ENCODE peak calls at places on chromosomes 16 and 17, in seven cellular contexts. One of them, this sample, is unnamed.

GRCh38 chr16:3574195-3574594 is 3.0 kb downstream of the NLRC3 start:
- DNase-seq in GM12878: no peak
- DNase-seq in HCT116: no peak
- DNase-seq in H1: no peak
- DNase-seq in K562: no peak
- DNase-seq in SK-N-SH: no peak
- DNase-seq in HepG2: no peak
- DNase-seq in this sample: no peak

GRCh38 chr17:79809530-79810137 is 12.8 kb upstream of the CBX8 start:
- DNase-seq in GM12878: no peak
- DNase-seq in HCT116: no peak
- DNase-seq in H1: no peak
- DNase-seq in K562: no peak
- DNase-seq in SK-N-SH: peak
- DNase-seq in HepG2: no peak
- DNase-seq in this sample: no peak

GRCh38 chr16:49532243-49532870 is 158.8 kb downstream of the C16orf78 start:
- DNase-seq in GM12878: no peak
- DNase-seq in HCT116: no peak
- DNase-seq in H1: no peak
- DNase-seq in K562: no peak
- DNase-seq in SK-N-SH: no peak
- DNase-seq in HepG2: no peak
- DNase-seq in this sample: no peak

GRCh38 chr16:23498863-23499262 is 11.4 kb downstream of the GGA2 start:
- DNase-seq in GM12878: no peak
- DNase-seq in HCT116: no peak
- DNase-seq in H1: no peak
- DNase-seq in K562: no peak
- DNase-seq in SK-N-SH: no peak
- DNase-seq in HepG2: peak
- DNase-seq in this sample: no peak

GRCh38 chr16:57667526-57668258 is 414 bp upstream of the ADGRG3 start:
- DNase-seq in GM12878: no peak
- DNase-seq in HCT116: no peak
- DNase-seq in H1: no peak
- DNase-seq in K562: peak
- DNase-seq in SK-N-SH: peak
- DNase-seq in HepG2: peak
- DNase-seq in this sample: no peak

GRCh38 chr17:1764274-1764673 is 2.4 kb downstream of the SERPINF1 start:
- DNase-seq in GM12878: no peak
- DNase-seq in HCT116: no peak
- DNase-seq in H1: no peak
- DNase-seq in K562: peak
- DNase-seq in SK-N-SH: no peak
- DNase-seq in HepG2: no peak
- DNase-seq in this sample: no peak

GRCh38 chr17:82947051-82947991 is 107.5 kb upstream of the ZNF750 start:
- DNase-seq in GM12878: no peak
- DNase-seq in HCT116: no peak
- DNase-seq in H1: no peak
- DNase-seq in K562: no peak
- DNase-seq in SK-N-SH: no peak
- DNase-seq in HepG2: no peak
- DNase-seq in this sample: no peak

GRCh38 chr16:79347176-79347715 is 253.3 kb downstream of the MAF start:
- DNase-seq in GM12878: no peak
- DNase-seq in HCT116: no peak
- DNase-seq in H1: no peak
- DNase-seq in K562: no peak
- DNase-seq in SK-N-SH: no peak
- DNase-seq in HepG2: no peak
- DNase-seq in this sample: no peak

GRCh38 chr17:72978593-72979218 is 113.8 kb downstream of the SLC39A11 start:
- DNase-seq in GM12878: no peak
- DNase-seq in HCT116: no peak
- DNase-seq in H1: no peak
- DNase-seq in K562: peak
- DNase-seq in SK-N-SH: peak
- DNase-seq in HepG2: no peak
- DNase-seq in this sample: no peak

GRCh38 chr17:63015824-63016223 is 49.8 kb downstream of the TANC2 start:
- DNase-seq in GM12878: no peak
- DNase-seq in HCT116: no peak
- DNase-seq in H1: no peak
- DNase-seq in K562: no peak
- DNase-seq in SK-N-SH: no peak
- DNase-seq in HepG2: no peak
- DNase-seq in this sample: no peak

GRCh38 chr16:4414187-4414909 is 2.0 kb downstream of the CORO7 start:
- DNase-seq in GM12878: peak
- DNase-seq in HCT116: no peak
- DNase-seq in H1: no peak
- DNase-seq in K562: peak
- DNase-seq in SK-N-SH: no peak
- DNase-seq in HepG2: no peak
- DNase-seq in this sample: no peak

GRCh38 chr17:56125830-56126819 is 27.1 kb upstream of the ANKFN1 start:
- DNase-seq in GM12878: no peak
- DNase-seq in HCT116: peak
- DNase-seq in H1: no peak
- DNase-seq in K562: no peak
- DNase-seq in SK-N-SH: peak
- DNase-seq in HepG2: peak
- DNase-seq in this sample: no peak

GRCh38 chr17:82152556-82153294 is 54.7 kb upstream of the FASN start:
- DNase-seq in GM12878: no peak
- DNase-seq in HCT116: no peak
- DNase-seq in H1: no peak
- DNase-seq in K562: no peak
- DNase-seq in SK-N-SH: no peak
- DNase-seq in HepG2: no peak
- DNase-seq in this sample: peak

GRCh38 chr16:87744750-87745514 is 20.9 kb downstream of the KLHDC4 start:
- DNase-seq in GM12878: no peak
- DNase-seq in HCT116: no peak
- DNase-seq in H1: no peak
- DNase-seq in K562: no peak
- DNase-seq in SK-N-SH: no peak
- DNase-seq in HepG2: no peak
- DNase-seq in this sample: no peak

GRCh38 chr17:40259505-40259904 is 28.2 kb upstream of the CDC6 start:
- DNase-seq in GM12878: no peak
- DNase-seq in HCT116: no peak
- DNase-seq in H1: no peak
- DNase-seq in K562: no peak
- DNase-seq in SK-N-SH: no peak
- DNase-seq in HepG2: no peak
- DNase-seq in this sample: no peak

GRCh38 chr17:3678095-3678820 is 9.6 kb downstream of the EMC6 start:
- DNase-seq in GM12878: no peak
- DNase-seq in HCT116: no peak
- DNase-seq in H1: no peak
- DNase-seq in K562: no peak
- DNase-seq in SK-N-SH: no peak
- DNase-seq in HepG2: peak
- DNase-seq in this sample: no peak

GRCh38 chr16:1378087-1378803 is 26.5 kb downstream of the GNPTG start:
- DNase-seq in GM12878: no peak
- DNase-seq in HCT116: no peak
- DNase-seq in H1: no peak
- DNase-seq in K562: no peak
- DNase-seq in SK-N-SH: no peak
- DNase-seq in HepG2: no peak
- DNase-seq in this sample: peak

GRCh38 chr17:52297230-52298010 is 138.9 kb upstream of the CA10 start:
- DNase-seq in GM12878: no peak
- DNase-seq in HCT116: no peak
- DNase-seq in H1: no peak
- DNase-seq in K562: no peak
- DNase-seq in SK-N-SH: peak
- DNase-seq in HepG2: peak
- DNase-seq in this sample: peak

GRCh38 chr16:2710711-2711231 is 9.3 kb downstream of the PRSS27 start:
- DNase-seq in GM12878: no peak
- DNase-seq in HCT116: no peak
- DNase-seq in H1: no peak
- DNase-seq in K562: no peak
- DNase-seq in SK-N-SH: no peak
- DNase-seq in HepG2: no peak
- DNase-seq in this sample: no peak

GRCh38 chr16:68786685-68787418 is 49.8 kb downstream of the CDH1 start:
- DNase-seq in GM12878: no peak
- DNase-seq in HCT116: no peak
- DNase-seq in H1: no peak
- DNase-seq in K562: no peak
- DNase-seq in SK-N-SH: no peak
- DNase-seq in HepG2: peak
- DNase-seq in this sample: no peak

GRCh38 chr17:58513913-58514794 is at the start of gene MTMR4:
- DNase-seq in GM12878: no peak
- DNase-seq in HCT116: peak
- DNase-seq in H1: peak
- DNase-seq in K562: peak
- DNase-seq in SK-N-SH: peak
- DNase-seq in HepG2: peak
- DNase-seq in this sample: peak

GRCh38 chr16:55832788-55833583 is at the start of gene CES1:
- DNase-seq in GM12878: no peak
- DNase-seq in HCT116: no peak
- DNase-seq in H1: no peak
- DNase-seq in K562: no peak
- DNase-seq in SK-N-SH: no peak
- DNase-seq in HepG2: peak
- DNase-seq in this sample: no peak

GRCh38 chr17:51064061-51064735 is 56.5 kb downstream of the SPAG9 start:
- DNase-seq in GM12878: no peak
- DNase-seq in HCT116: no peak
- DNase-seq in H1: no peak
- DNase-seq in K562: no peak
- DNase-seq in SK-N-SH: no peak
- DNase-seq in HepG2: no peak
- DNase-seq in this sample: no peak

GRCh38 chr17:27976331-27976730 is 66.1 kb upstream of the NLK start:
- DNase-seq in GM12878: peak
- DNase-seq in HCT116: no peak
- DNase-seq in H1: no peak
- DNase-seq in K562: no peak
- DNase-seq in SK-N-SH: no peak
- DNase-seq in HepG2: no peak
- DNase-seq in this sample: no peak

GRCh38 chr17:39845052-39845976 is 18.8 kb downstream of the IKZF3 start:
- DNase-seq in GM12878: no peak
- DNase-seq in HCT116: no peak
- DNase-seq in H1: no peak
- DNase-seq in K562: no peak
- DNase-seq in SK-N-SH: no peak
- DNase-seq in HepG2: no peak
- DNase-seq in this sample: no peak

GRCh38 chr17:71224824-71225575 is 895.8 kb upstream of the SOX9 start:
- DNase-seq in GM12878: no peak
- DNase-seq in HCT116: no peak
- DNase-seq in H1: no peak
- DNase-seq in K562: no peak
- DNase-seq in SK-N-SH: peak
- DNase-seq in HepG2: no peak
- DNase-seq in this sample: no peak
- TF ChIP-seq JUND in GM12878: no peak
- TF ChIP-seq JUND in HCT116: no peak
- TF ChIP-seq JUND in H1: no peak
- TF ChIP-seq JUND in K562: no peak
- TF ChIP-seq JUND in SK-N-SH: no peak
- TF ChIP-seq JUND in HepG2: no peak
- TF ChIP-seq JUND in this sample: no peak

GRCh38 chr17:43014946-43015519 is 7.2 kb downstream of the VAT1 start:
- DNase-seq in GM12878: no peak
- DNase-seq in HCT116: no peak
- DNase-seq in H1: no peak
- DNase-seq in K562: no peak
- DNase-seq in SK-N-SH: no peak
- DNase-seq in HepG2: no peak
- DNase-seq in this sample: no peak
- TF ChIP-seq JUND in GM12878: no peak
- TF ChIP-seq JUND in HCT116: no peak
- TF ChIP-seq JUND in H1: no peak
- TF ChIP-seq JUND in K562: no peak
- TF ChIP-seq JUND in SK-N-SH: no peak
- TF ChIP-seq JUND in HepG2: no peak
- TF ChIP-seq JUND in this sample: no peak

GRCh38 chr17:48373130-48373844 is 56.7 kb downstream of the SKAP1 start:
- DNase-seq in GM12878: no peak
- DNase-seq in HCT116: no peak
- DNase-seq in H1: no peak
- DNase-seq in K562: no peak
- DNase-seq in SK-N-SH: no peak
- DNase-seq in HepG2: no peak
- DNase-seq in this sample: no peak

GRCh38 chr17:48373882-48374281 is 56.1 kb downstream of the SKAP1 start:
- DNase-seq in GM12878: no peak
- DNase-seq in HCT116: no peak
- DNase-seq in H1: no peak
- DNase-seq in K562: no peak
- DNase-seq in SK-N-SH: no peak
- DNase-seq in HepG2: no peak
- DNase-seq in this sample: no peak

GRCh38 chr17:48376926-48377325 is 53.1 kb downstream of the SKAP1 start:
- DNase-seq in GM12878: no peak
- DNase-seq in HCT116: no peak
- DNase-seq in H1: no peak
- DNase-seq in K562: no peak
- DNase-seq in SK-N-SH: no peak
- DNase-seq in HepG2: no peak
- DNase-seq in this sample: no peak

GRCh38 chr17:48374650-48375230 is 55.3 kb downstream of the SKAP1 start:
- DNase-seq in GM12878: no peak
- DNase-seq in HCT116: peak
- DNase-seq in H1: peak
- DNase-seq in K562: peak
- DNase-seq in SK-N-SH: peak
- DNase-seq in HepG2: peak
- DNase-seq in this sample: peak

DNA sequence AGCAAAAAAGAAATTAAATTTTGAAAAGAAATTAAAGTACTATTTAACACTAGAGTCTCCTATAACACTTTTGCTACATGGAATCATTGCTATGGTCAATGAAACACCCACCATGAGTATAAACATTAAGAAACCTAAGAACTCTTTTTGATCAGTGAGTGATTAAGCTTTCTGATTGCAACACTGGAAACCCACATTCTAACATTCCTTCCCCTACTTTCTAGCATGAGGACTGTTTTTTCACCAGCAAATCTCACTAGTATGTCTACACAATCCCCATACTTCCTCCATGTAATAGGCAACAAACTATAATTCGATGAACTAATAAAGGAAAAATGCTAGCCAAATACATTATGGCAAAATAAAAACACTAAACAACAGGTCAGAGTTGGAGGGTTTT is 54.7 kb downstream of the SKAP1 start:
- DNase-seq in GM12878: no peak
- DNase-seq in HCT116: no peak
- DNase-seq in H1: no peak
- DNase-seq in K562: no peak
- DNase-seq in SK-N-SH: no peak
- DNase-seq in HepG2: no peak
- DNase-seq in this sample: no peak
- TF ChIP-seq JUND in GM12878: no peak
- TF ChIP-seq JUND in HCT116: no peak
- TF ChIP-seq JUND in H1: no peak
- TF ChIP-seq JUND in K562: no peak
- TF ChIP-seq JUND in SK-N-SH: no peak
- TF ChIP-seq JUND in HepG2: no peak
- TF ChIP-seq JUND in this sample: no peak

GRCh38 chr17:75508122-75508719 is 7.1 kb downstream of the CASKIN2 start:
- DNase-seq in GM12878: no peak
- DNase-seq in HCT116: no peak
- DNase-seq in H1: no peak
- DNase-seq in K562: no peak
- DNase-seq in SK-N-SH: no peak
- DNase-seq in HepG2: no peak
- DNase-seq in this sample: no peak
- TF ChIP-seq JUND in GM12878: no peak
- TF ChIP-seq JUND in HCT116: no peak
- TF ChIP-seq JUND in H1: no peak
- TF ChIP-seq JUND in K562: no peak
- TF ChIP-seq JUND in SK-N-SH: no peak
- TF ChIP-seq JUND in HepG2: no peak
- TF ChIP-seq JUND in this sample: no peak